ENCODE peak calls at places on chromosomes 1 and 21, in four cellular contexts. One of them, this sample, is unnamed.

GRCh38 chr1:117567435-117567834 is 38.4 kb upstream of the TENT5C start:
- DNase-seq in esophagus muscularis mucosa: peak
- DNase-seq in endothelial cell: no peak
- DNase-seq in cerebellum: no peak
- DNase-seq in this sample: peak

GRCh38 chr1:35111106-35111505 is 31.9 kb downstream of the ZMYM1 start:
- DNase-seq in esophagus muscularis mucosa: no peak
- DNase-seq in endothelial cell: no peak
- DNase-seq in cerebellum: no peak
- DNase-seq in this sample: no peak

GRCh38 chr21:44253832-44254700 is 7.6 kb downstream of the DNMT3L start:
- DNase-seq in esophagus muscularis mucosa: no peak
- DNase-seq in endothelial cell: no peak
- DNase-seq in cerebellum: no peak
- DNase-seq in this sample: no peak

GRCh38 chr21:34560609-34561008 is 48.6 kb upstream of the KCNE1 start:
- DNase-seq in esophagus muscularis mucosa: no peak
- DNase-seq in endothelial cell: no peak
- DNase-seq in cerebellum: no peak
- DNase-seq in this sample: no peak

GRCh38 chr1:244801246-244801645 is 34.2 kb upstream of the COX20 start:
- DNase-seq in esophagus muscularis mucosa: no peak
- DNase-seq in endothelial cell: peak
- DNase-seq in cerebellum: peak
- DNase-seq in this sample: no peak

GRCh38 chr1:29626066-29626465 is 389.7 kb downstream of the PTPRU start:
- DNase-seq in esophagus muscularis mucosa: peak
- DNase-seq in endothelial cell: no peak
- DNase-seq in cerebellum: no peak
- DNase-seq in this sample: peak

GRCh38 chr1:46278807-46279206 is 24.6 kb downstream of the LRRC41 start:
- DNase-seq in esophagus muscularis mucosa: no peak
- DNase-seq in endothelial cell: no peak
- DNase-seq in cerebellum: peak
- DNase-seq in this sample: no peak

GRCh38 chr21:35840949-35841348 is 219.4 kb downstream of the SETD4 start:
- DNase-seq in esophagus muscularis mucosa: no peak
- DNase-seq in endothelial cell: no peak
- DNase-seq in cerebellum: no peak
- DNase-seq in this sample: no peak

GRCh38 chr1:105172803-105173202 is 1423.1 kb downstream of the AMY1C start:
- DNase-seq in esophagus muscularis mucosa: no peak
- DNase-seq in endothelial cell: no peak
- DNase-seq in cerebellum: no peak
- DNase-seq in this sample: no peak

GRCh38 chr1:1346501-1346890 is 2.7 kb downstream of the DVL1 start:
- DNase-seq in esophagus muscularis mucosa: no peak
- DNase-seq in endothelial cell: no peak
- DNase-seq in cerebellum: no peak
- DNase-seq in this sample: no peak

GRCh38 chr1:32500387-32501209 is 35.7 kb downstream of the ZBTB8B start:
- DNase-seq in esophagus muscularis mucosa: no peak
- DNase-seq in endothelial cell: peak
- DNase-seq in cerebellum: peak
- DNase-seq in this sample: peak

GRCh38 chr1:56491441-56491840 is 87.9 kb downstream of the PLPP3 start:
- DNase-seq in esophagus muscularis mucosa: no peak
- DNase-seq in endothelial cell: no peak
- DNase-seq in cerebellum: no peak
- DNase-seq in this sample: no peak

GRCh38 chr1:42996384-42996991 is 37.8 kb upstream of the SLC2A1 start:
- DNase-seq in esophagus muscularis mucosa: no peak
- DNase-seq in endothelial cell: no peak
- DNase-seq in cerebellum: no peak
- DNase-seq in this sample: no peak

GRCh38 chr1:27284425-27285287 is 37.3 kb upstream of the TMEM222 start:
- DNase-seq in esophagus muscularis mucosa: peak
- DNase-seq in endothelial cell: peak
- DNase-seq in cerebellum: peak
- DNase-seq in this sample: peak

GRCh38 chr1:107991371-107992066 is 26.5 kb upstream of the VAV3 start:
- DNase-seq in esophagus muscularis mucosa: no peak
- DNase-seq in endothelial cell: no peak
- DNase-seq in cerebellum: no peak
- DNase-seq in this sample: no peak

GRCh38 chr1:113246929-113247328 is 143.4 kb upstream of the MAGI3 start:
- DNase-seq in esophagus muscularis mucosa: no peak
- DNase-seq in endothelial cell: no peak
- DNase-seq in cerebellum: no peak
- DNase-seq in this sample: no peak

GRCh38 chr1:179310721-179311120 is 17.1 kb downstream of the SOAT1 start:
- DNase-seq in esophagus muscularis mucosa: no peak
- DNase-seq in endothelial cell: no peak
- DNase-seq in cerebellum: no peak
- DNase-seq in this sample: no peak

GRCh38 chr1:181632960-181633359 is 149.6 kb downstream of the CACNA1E start:
- DNase-seq in esophagus muscularis mucosa: peak
- DNase-seq in endothelial cell: no peak
- DNase-seq in cerebellum: no peak
- DNase-seq in this sample: no peak

GRCh38 chr1:107138166-107138565 is 2.7 kb upstream of the NTNG1 start:
- DNase-seq in esophagus muscularis mucosa: no peak
- DNase-seq in endothelial cell: no peak
- DNase-seq in cerebellum: no peak
- DNase-seq in this sample: no peak

GRCh38 chr1:225474986-225475820 is 47.4 kb upstream of the LBR start:
- DNase-seq in esophagus muscularis mucosa: peak
- DNase-seq in endothelial cell: peak
- DNase-seq in cerebellum: peak
- DNase-seq in this sample: peak

GRCh38 chr1:100302756-100303155 is 36.7 kb downstream of the RTCA start:
- DNase-seq in esophagus muscularis mucosa: no peak
- DNase-seq in endothelial cell: no peak
- DNase-seq in cerebellum: no peak
- DNase-seq in this sample: no peak

GRCh38 chr1:9459784-9460407 is 79.4 kb upstream of the SLC25A33 start:
- DNase-seq in esophagus muscularis mucosa: no peak
- DNase-seq in endothelial cell: no peak
- DNase-seq in cerebellum: no peak
- DNase-seq in this sample: no peak

GRCh38 chr1:32992489-32993214 is 28.0 kb upstream of the RNF19B start:
- DNase-seq in esophagus muscularis mucosa: peak
- DNase-seq in endothelial cell: no peak
- DNase-seq in cerebellum: no peak
- DNase-seq in this sample: peak

GRCh38 chr1:32100359-32100758 is 7.5 kb upstream of the KPNA6 start:
- DNase-seq in esophagus muscularis mucosa: no peak
- DNase-seq in endothelial cell: no peak
- DNase-seq in cerebellum: no peak
- DNase-seq in this sample: no peak

GRCh38 chr1:220696863-220697231 is 6.7 kb downstream of the C1orf115 start:
- DNase-seq in esophagus muscularis mucosa: peak
- DNase-seq in endothelial cell: no peak
- DNase-seq in cerebellum: no peak
- DNase-seq in this sample: peak

GRCh38 chr1:197327776-197328364 is 59.8 kb downstream of the CRB1 start:
- DNase-seq in esophagus muscularis mucosa: no peak
- DNase-seq in endothelial cell: no peak
- DNase-seq in cerebellum: no peak
- DNase-seq in this sample: no peak

GRCh38 chr1:110591956-110592355 is 14.2 kb downstream of the KCNA2 start:
- DNase-seq in esophagus muscularis mucosa: no peak
- DNase-seq in endothelial cell: no peak
- DNase-seq in cerebellum: no peak
- DNase-seq in this sample: no peak

GRCh38 chr1:53366901-53367502 is 39.1 kb upstream of the LRP8 start:
- DNase-seq in esophagus muscularis mucosa: peak
- DNase-seq in endothelial cell: no peak
- DNase-seq in cerebellum: no peak
- DNase-seq in this sample: peak

GRCh38 chr1:75794382-75794781 is 2.3 kb upstream of the MSH4 start:
- DNase-seq in esophagus muscularis mucosa: no peak
- DNase-seq in endothelial cell: no peak
- DNase-seq in cerebellum: no peak
- DNase-seq in this sample: no peak

GRCh38 chr1:98325646-98326441 is 335.7 kb upstream of the SNX7 start:
- DNase-seq in esophagus muscularis mucosa: no peak
- DNase-seq in endothelial cell: no peak
- DNase-seq in cerebellum: no peak
- DNase-seq in this sample: peak

GRCh38 chr1:5886140-5886483 is 106.1 kb downstream of the NPHP4 start:
- DNase-seq in esophagus muscularis mucosa: no peak
- DNase-seq in endothelial cell: no peak
- DNase-seq in cerebellum: no peak
- DNase-seq in this sample: no peak

GRCh38 chr21:22728091-22728490 is 1729.9 kb downstream of the NCAM2 start:
- DNase-seq in esophagus muscularis mucosa: no peak
- DNase-seq in endothelial cell: no peak
- DNase-seq in cerebellum: no peak
- DNase-seq in this sample: no peak

GRCh38 chr1:190043655-190044054 is 434.0 kb downstream of the BRINP3 start:
- DNase-seq in esophagus muscularis mucosa: no peak
- DNase-seq in endothelial cell: no peak
- DNase-seq in cerebellum: no peak
- DNase-seq in this sample: no peak

GRCh38 chr1:7533006-7533405 is 238.1 kb upstream of the VAMP3 start:
- DNase-seq in esophagus muscularis mucosa: no peak
- DNase-seq in endothelial cell: no peak
- DNase-seq in cerebellum: no peak
- DNase-seq in this sample: no peak

GRCh38 chr1:200610846-200611245 is 9.7 kb downstream of the KIF14 start:
- DNase-seq in esophagus muscularis mucosa: no peak
- DNase-seq in endothelial cell: no peak
- DNase-seq in cerebellum: no peak
- DNase-seq in this sample: no peak

GRCh38 chr1:193525411-193525810 is 339.0 kb upstream of the B3GALT2 start:
- DNase-seq in esophagus muscularis mucosa: no peak
- DNase-seq in endothelial cell: no peak
- DNase-seq in cerebellum: no peak
- DNase-seq in this sample: no peak

GRCh38 chr21:42448683-42449082 is 45.0 kb downstream of the UBASH3A start:
- DNase-seq in esophagus muscularis mucosa: no peak
- DNase-seq in endothelial cell: no peak
- DNase-seq in cerebellum: no peak
- DNase-seq in this sample: no peak

GRCh38 chr1:12201343-12202189 is 28.3 kb upstream of the VPS13D start:
- DNase-seq in esophagus muscularis mucosa: no peak
- DNase-seq in endothelial cell: no peak
- DNase-seq in cerebellum: no peak
- DNase-seq in this sample: no peak

GRCh38 chr1:55814967-55815366 is 599.8 kb upstream of the USP24 start:
- DNase-seq in esophagus muscularis mucosa: no peak
- DNase-seq in endothelial cell: no peak
- DNase-seq in cerebellum: no peak
- DNase-seq in this sample: no peak